ENCODE peak calls at places on chromosomes 7 and 10, in four cellular contexts. N, W, Q and A are unnamed samples.

GRCh38 chr10:102150970-102151773 is 1.0 kb upstream of the NOLC1 start:
- DNase-seq in Q (no peak), W (no peak), N (peak; percentile 65), A (no peak)

GRCh38 chr10:77253037-77253436 is 384.6 kb downstream of the KCNMA1 start:
- DNase-seq in Q (no peak), N (no peak), W (no peak), A (no peak)

GRCh38 chr7:15938153-15938552 is 251.7 kb upstream of the MEOX2 start:
- DNase-seq in Q (no peak), W (no peak), N (no peak), A (no peak)

GRCh38 chr10:43958964-43959363 is 310.3 kb upstream of the ZNF32 start:
- DNase-seq in N (no peak), W (no peak), Q (no peak), A (no peak)

GRCh38 chr7:157194948-157195347 is 56.2 kb downstream of the UBE3C start:
- DNase-seq in N (no peak), W (no peak), Q (no peak), A (no peak)

GRCh38 chr7:24793982-24794648 is 36.9 kb upstream of the GSDME start:
- DNase-seq in N (no peak), W (no peak), Q (no peak), A (no peak)

GRCh38 chr10:66780796-66781195 is 145.0 kb upstream of the LRRTM3 start:
- DNase-seq in N (no peak), Q (no peak), W (no peak), A (no peak)

GRCh38 chr10:95266674-95267095 is 24.1 kb downstream of the PDLIM1 start:
- DNase-seq in W (no peak), Q (peak; percentile 72), N (peak; percentile 76), A (peak; percentile 47)

GRCh38 chr10:101569838-101570763 is 18.0 kb downstream of the POLL start:
- DNase-seq in W (peak; percentile 82), N (peak; percentile 20), Q (peak; percentile 88), A (peak; percentile 92)

GRCh38 chr10:92290076-92290836 is 622 bp downstream of the CPEB3 start:
- DNase-seq in Q (peak; percentile 25), W (no peak), N (peak; percentile 23), A (peak; percentile 45)

GRCh38 chr7:15648461-15648961 is 38.0 kb downstream of the MEOX2 start:
- DNase-seq in N (no peak), W (no peak), Q (no peak), A (peak; percentile 11)

GRCh38 chr7:23349484-23350157 is 50.5 kb downstream of the MALSU1 start:
- DNase-seq in W (no peak), N (no peak), Q (no peak), A (no peak)

GRCh38 chr10:26881600-26882331 is 21.0 kb upstream of the ABI1 start:
- DNase-seq in W (no peak), Q (peak; percentile 38), N (peak; percentile 58), A (peak; percentile 57)

GRCh38 chr7:130493275-130493868 is 1.5 kb downstream of the MEST start:
- DNase-seq in N (no peak), W (no peak), Q (no peak), A (no peak)

GRCh38 chr10:103888113-103888841 is 29.7 kb downstream of the STN1 start:
- DNase-seq in Q (peak; percentile 46), N (peak; percentile 41), W (no peak), A (peak; percentile 69)

GRCh38 chr10:116437076-116437692 is 9.5 kb downstream of the PNLIPRP3 start:
- DNase-seq in Q (no peak), W (no peak), N (no peak), A (no peak)

GRCh38 chr7:37921340-37921805 is 933 bp downstream of the EPDR1 start:
- DNase-seq in Q (peak; percentile 64), N (peak; percentile 60), W (peak; percentile 44), A (peak; percentile 20)

GRCh38 chr10:132477066-132477397 is 60.6 kb upstream of the INPP5A start:
- DNase-seq in Q (no peak), W (no peak), N (no peak), A (no peak)

GRCh38 chr10:77970869-77971803 is 44.6 kb upstream of the DLG5 start:
- DNase-seq in W (no peak), N (peak; percentile 92), Q (peak; percentile 90), A (no peak)

GRCh38 chr7:140722254-140722653 is 25.7 kb downstream of the NDUFB2 start:
- DNase-seq in N (no peak), Q (no peak), W (no peak), A (no peak)

GRCh38 chr10:63554666-63555065 is 33.5 kb downstream of the REEP3 start:
- DNase-seq in N (no peak), W (no peak), Q (no peak), A (no peak)

GRCh38 chr7:88432321-88432720 is 125.6 kb upstream of the STEAP4 start:
- DNase-seq in N (no peak), W (no peak), Q (no peak), A (no peak)

GRCh38 chr10:11434323-11434722 is 177.1 kb downstream of the USP6NL start:
- DNase-seq in Q (peak; percentile 70), W (peak; percentile 44), N (peak; percentile 16), A (no peak)

GRCh38 chr7:106061301-106061979 is 50.7 kb downstream of the SYPL1 start:
- DNase-seq in N (no peak), W (no peak), Q (no peak), A (no peak)

GRCh38 chr10:1409359-1409750 is 328.0 kb downstream of the ADARB2 start:
- DNase-seq in W (no peak), N (no peak), Q (no peak), A (no peak)

GRCh38 chr7:71601840-71602239 is 469.9 kb downstream of the GALNT17 start:
- DNase-seq in Q (no peak), W (no peak), N (no peak), A (no peak)

GRCh38 chr7:130845581-130846085 is 111.6 kb upstream of the KLF14 start:
- DNase-seq in W (no peak), N (no peak), Q (no peak), A (no peak)

GRCh38 chr10:102629661-102630614 is 14.3 kb upstream of the TRIM8 start:
- DNase-seq in Q (no peak), N (peak; percentile 60), W (peak; percentile 67), A (no peak)

GRCh38 chr10:117632406-117632805 is 89.9 kb downstream of the EMX2 start:
- DNase-seq in Q (no peak), N (no peak), W (no peak), A (no peak)

GRCh38 chr7:67343566-67343965 is 346.9 kb downstream of the TYW1 start:
- DNase-seq in N (no peak), Q (peak; percentile 3), W (no peak), A (no peak)

GRCh38 chr7:17103984-17104383 is 194.5 kb upstream of the AHR start:
- DNase-seq in W (no peak), Q (no peak), N (no peak), A (no peak)

GRCh38 chr7:129043012-129043411 is 11.9 kb downstream of the TNPO3 start:
- DNase-seq in Q (no peak), N (no peak), W (no peak), A (no peak)

DNA sequence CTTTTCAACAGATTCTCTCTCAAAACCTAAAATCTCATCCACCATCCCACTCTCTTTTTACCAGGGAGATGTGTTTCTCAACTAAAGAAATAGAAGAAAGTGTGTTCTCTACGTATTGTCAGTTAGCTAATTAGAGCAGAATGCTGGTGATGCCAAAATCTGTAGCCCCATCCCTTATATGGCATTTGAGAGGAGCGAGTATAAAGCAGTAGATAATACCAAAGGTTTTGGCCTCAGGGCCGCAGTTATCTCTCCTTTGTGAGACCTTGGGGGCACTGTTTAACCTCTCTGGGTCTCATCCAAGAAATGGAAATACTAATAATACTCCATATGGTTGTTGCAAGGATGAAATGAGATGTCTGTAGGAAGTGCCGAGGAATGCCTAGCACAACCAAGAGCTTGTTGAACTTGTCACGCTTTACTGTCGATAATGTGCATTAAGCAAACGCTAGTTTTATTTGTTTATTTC is 456 bp upstream of the DLD start:
- DNase-seq in Q (peak; percentile 32), N (no peak), W (no peak), A (peak; percentile 11)
- TF ChIP-seq ELF4 in Q (peak; percentile 30), N (no peak), W (no peak), A (no peak)

GRCh38 chr10:35961501-35961900 is 319.4 kb upstream of the FZD8 start:
- DNase-seq in Q (no peak), W (no peak), N (no peak), A (no peak)
- TF ChIP-seq ELF4 in Q (no peak), W (no peak), N (no peak), A (no peak)

GRCh38 chr7:30053068-30053467 is 24.9 kb downstream of the PLEKHA8 start:
- DNase-seq in N (no peak), W (no peak), Q (no peak), A (no peak)
- TF ChIP-seq ELF4 in N (no peak), W (no peak), Q (no peak), A (no peak)

GRCh38 chr10:99343262-99343661 is 14.1 kb downstream of the CNNM1 start:
- DNase-seq in W (no peak), N (no peak), Q (no peak), A (no peak)

GRCh38 chr10:99344715-99345114 is 15.6 kb downstream of the CNNM1 start:
- DNase-seq in W (no peak), N (no peak), Q (no peak), A (no peak)

GRCh38 chr10:99347672-99348071 is 18.5 kb downstream of the CNNM1 start:
- DNase-seq in N (no peak), Q (no peak), W (no peak), A (no peak)

GRCh38 chr10:99345350-99345749 is 16.2 kb downstream of the CNNM1 start:
- DNase-seq in W (no peak), N (no peak), Q (no peak), A (no peak)

GRCh38 chr10:99346247-99346646 is 17.1 kb downstream of the CNNM1 start:
- DNase-seq in N (no peak), W (no peak), Q (no peak), A (no peak)
- TF ChIP-seq ELF4 in N (no peak), W (no peak), Q (no peak), A (no peak)

GRCh38 chr10:31524458-31524857 is 205.4 kb downstream of the ZEB1 start:
- DNase-seq in Q (no peak), W (no peak), N (no peak), A (no peak)

GRCh38 chr10:31526178-31526577 is 207.2 kb downstream of the ZEB1 start:
- DNase-seq in W (no peak), N (no peak), Q (no peak), A (no peak)

GRCh38 chr10:31522820-31523219 is 203.8 kb downstream of the ZEB1 start:
- DNase-seq in N (no peak), Q (no peak), W (no peak), A (no peak)

GRCh38 chr10:31528834-31529233 is 209.8 kb downstream of the ZEB1 start:
- DNase-seq in W (no peak), N (no peak), Q (no peak), A (no peak)

GRCh38 chr10:31526681-31527080 is 207.7 kb downstream of the ZEB1 start:
- DNase-seq in W (no peak), N (no peak), Q (no peak), A (no peak)
- TF ChIP-seq ELF4 in W (no peak), N (no peak), Q (no peak), A (no peak)